ENCODE peak calls at places on chromosomes 7 and 10, in four cellular contexts. O is amniotic stem cell; B is stimulated activated CD8-positive, alpha-beta memory T cell treated with anti-CD3 and anti-CD28 coated beads, Interleukin-15, amount 100 ng/mL, for 4 hours; L is anterior cingulate cortex. J is an unnamed sample.

GRCh38 chr7:44322631-44323363 is 2.6 kb downstream of the CAMK2B start:
- DNase-seq in L (no peak), B (no peak), O (no peak), J (no peak)

GRCh38 chr7:47147213-47147631 is 434.7 kb downstream of the TNS3 start:
- DNase-seq in L (no peak), B (no peak), O (no peak), J (peak)

GRCh38 chr7:138195207-138195606 is 118.9 kb downstream of the AKR1D1 start:
- DNase-seq in O (no peak), L (no peak), B (no peak), J (peak)

GRCh38 chr7:29277436-29278215 is 83.1 kb downstream of the CHN2 start:
- DNase-seq in L (no peak), O (no peak), B (no peak), J (no peak)

GRCh38 chr7:33444501-33444900 is 315.1 kb downstream of the BBS9 start:
- DNase-seq in L (no peak), B (no peak), O (no peak), J (no peak)

GRCh38 chr10:82251222-82251977 is 376.4 kb downstream of the NRG3 start:
- DNase-seq in L (no peak), O (no peak), B (no peak), J (no peak)

GRCh38 chr10:2456834-2457233 is 610.5 kb upstream of the PFKP start:
- DNase-seq in O (no peak), B (no peak), L (no peak), J (no peak)

GRCh38 chr10:129048513-129048912 is 418.5 kb upstream of the MGMT start:
- DNase-seq in L (no peak), B (no peak), O (no peak), J (no peak)

GRCh38 chr7:84490661-84491060 is 296.1 kb upstream of the SEMA3A start:
- DNase-seq in L (no peak), B (no peak), O (no peak), J (no peak)

J was measured in lung.